ENCODE peak calls at places on chromosomes 12 and 14, in six cellular contexts. E, U, A, P, R and Z are unnamed samples.

GRCh38 chr14:75794615-75795038 is 133.6 kb downstream of the TTLL5 start:
- DNase-seq in E (peak), U (peak), A (no peak), P (peak), R (no peak), Z (no peak)

GRCh38 chr12:20007331-20007730 is 361.0 kb upstream of the PDE3A start:
- DNase-seq in E (no peak), U (no peak), A (no peak), P (peak), R (no peak), Z (no peak)

GRCh38 chr14:51488569-51489220 is 163.0 kb upstream of the FRMD6 start:
- DNase-seq in E (peak), U (no peak), A (no peak), P (no peak), R (no peak), Z (no peak)

GRCh38 chr12:120439646-120440247 is 1.8 kb downstream of the COX6A1 start:
- DNase-seq in E (peak), U (no peak), A (peak), P (no peak), R (peak), Z (peak)

GRCh38 chr14:71240154-71240553 is 332.9 kb downstream of the PCNX1 start:
- DNase-seq in E (no peak), U (no peak), A (no peak), P (no peak), R (no peak), Z (no peak)

GRCh38 chr14:43479751-43480150 is 1027.3 kb downstream of the FSCB start:
- DNase-seq in E (no peak), U (no peak), A (no peak), P (no peak), R (no peak), Z (no peak)

GRCh38 chr12:12901158-12901791 is 9.9 kb downstream of the GPRC5A start:
- DNase-seq in E (peak), U (no peak), A (no peak), P (peak), R (no peak), Z (no peak)

GRCh38 chr12:1332327-1332726 is 262.1 kb downstream of the FBXL14 start:
- DNase-seq in E (peak), U (no peak), A (no peak), P (no peak), R (no peak), Z (no peak)

DNA sequence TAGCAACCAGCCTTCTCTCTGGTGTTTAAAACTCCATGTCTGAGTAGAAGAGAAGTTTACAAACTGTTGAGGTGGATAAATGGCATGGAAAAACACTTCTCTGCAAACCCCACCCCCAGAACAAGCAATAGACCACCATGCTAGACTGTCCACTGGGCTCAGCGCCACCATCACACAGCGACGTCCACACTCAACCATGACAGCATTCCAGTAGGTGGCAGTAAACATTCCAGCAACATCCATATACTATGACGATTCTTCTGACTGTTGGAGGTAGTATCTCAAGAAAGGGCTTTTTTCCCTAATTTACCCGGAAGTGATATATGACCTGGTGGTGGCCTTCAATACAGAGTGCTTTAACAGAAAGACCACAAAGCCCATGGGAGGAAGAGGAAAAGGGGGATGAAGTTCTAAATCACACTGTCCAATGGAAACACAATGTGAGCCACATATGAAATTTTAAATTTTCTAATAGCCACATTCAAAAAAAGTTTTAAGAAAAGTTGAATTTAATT is 152.2 kb downstream of the SLC15A4 start:
- DNase-seq in E (no peak), U (no peak), A (no peak), P (no peak), R (no peak), Z (no peak)
- TF ChIP-seq CTCF in E (no peak), U (peak), A (no peak), P (no peak), R (no peak), Z (no peak)

GRCh38 chr12:16939871-16940306 is 333.9 kb upstream of the LMO3 start:
- DNase-seq in E (peak), U (peak), A (peak), P (no peak), R (peak), Z (peak)
- TF ChIP-seq CTCF in E (peak), U (peak), A (peak), P (peak), R (peak), Z (peak)

GRCh38 chr14:60734465-60735242 is at the start of gene MNAT1:
- DNase-seq in E (peak), U (peak), A (peak), P (peak), R (peak), Z (peak)
- TF ChIP-seq CTCF in E (no peak), U (no peak), A (no peak), P (peak), R (no peak), Z (no peak)

DNA sequence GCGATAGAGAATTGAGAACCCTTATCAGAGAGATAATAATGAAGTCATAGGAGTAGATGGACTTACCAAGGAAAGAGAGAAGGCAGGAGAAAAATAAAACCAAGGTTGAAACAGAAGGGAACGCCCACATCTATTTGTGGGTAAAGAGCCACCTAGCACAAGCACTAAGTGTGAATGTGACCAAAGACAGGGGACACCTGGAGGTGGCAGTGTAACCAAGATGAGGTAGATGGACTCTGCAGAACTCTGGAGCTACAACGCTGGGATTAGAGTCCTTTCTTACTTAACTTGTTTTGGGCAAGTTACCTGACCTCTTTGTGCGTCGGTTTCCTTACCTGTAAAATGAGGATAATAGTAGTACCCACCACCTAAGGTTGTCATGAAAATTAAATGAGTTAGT is 101.9 kb downstream of the SLC5A8 start:
- DNase-seq in E (no peak), U (no peak), A (no peak), P (no peak), R (no peak), Z (no peak)
- TF ChIP-seq CTCF in E (no peak), U (peak), A (no peak), P (no peak), R (no peak), Z (no peak)

GRCh38 chr14:69327507-69327906 is 67.5 kb downstream of the GALNT16 start:
- DNase-seq in E (no peak), U (no peak), A (no peak), P (no peak), R (peak), Z (no peak)

GRCh38 chr14:69325086-69325485 is 65.1 kb downstream of the GALNT16 start:
- DNase-seq in E (no peak), U (no peak), A (no peak), P (no peak), R (peak), Z (no peak)

GRCh38 chr14:69326611-69327010 is 66.7 kb downstream of the GALNT16 start:
- DNase-seq in E (no peak), U (no peak), A (no peak), P (no peak), R (peak), Z (no peak)

GRCh38 chr14:69324341-69324931 is 64.5 kb downstream of the GALNT16 start:
- DNase-seq in E (no peak), U (no peak), A (no peak), P (no peak), R (peak), Z (no peak)

DNA sequence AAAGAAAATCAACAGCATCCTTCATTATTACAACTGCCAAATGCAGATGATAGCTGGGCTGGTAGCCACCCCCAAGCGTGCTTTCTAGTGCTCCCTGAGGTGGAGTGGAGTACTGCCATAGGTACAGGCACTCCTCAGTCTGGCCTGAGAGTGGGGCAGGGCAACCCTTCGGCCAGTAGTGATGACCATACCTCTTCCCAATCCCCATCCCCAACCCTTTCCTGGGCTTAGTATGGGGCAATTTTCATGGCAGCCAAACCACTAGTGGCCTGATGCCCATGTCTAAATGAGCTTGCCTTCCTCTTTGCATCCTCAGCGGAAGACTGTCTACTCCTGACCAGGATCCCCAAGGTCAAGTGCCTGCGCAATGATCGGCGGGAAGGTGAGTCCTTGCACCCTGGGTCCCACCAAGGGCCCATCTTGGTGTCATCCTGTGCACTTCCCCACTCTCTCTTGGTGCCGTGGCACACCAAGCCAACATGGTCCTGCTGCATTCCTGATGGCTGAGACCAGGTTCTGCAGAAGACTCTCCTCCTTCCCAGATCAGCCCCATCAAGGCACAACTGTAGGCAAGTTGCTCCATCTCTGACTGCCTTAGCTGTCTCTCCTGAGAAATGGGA is 65.8 kb downstream of the GALNT16 start:
- DNase-seq in E (no peak), U (no peak), A (no peak), P (no peak), R (peak), Z (no peak)
- TF ChIP-seq CTCF in E (peak), U (no peak), A (no peak), P (no peak), R (no peak), Z (no peak)

GRCh38 chr14:91892918-91893527 is 25.7 kb upstream of the TC2N start:
- DNase-seq in E (no peak), U (no peak), A (peak), P (no peak), R (peak), Z (peak)
- TF ChIP-seq CTCF in E (peak), U (peak), A (peak), P (peak), R (peak), Z (peak)

GRCh38 chr14:100192250-100192671 is 32.8 kb upstream of the DEGS2 start:
- DNase-seq in E (no peak), U (no peak), A (no peak), P (no peak), R (no peak), Z (no peak)

GRCh38 chr14:100192672-100193416 is 33.4 kb upstream of the DEGS2 start:
- DNase-seq in E (peak), U (peak), A (peak), P (peak), R (peak), Z (peak)

GRCh38 chr14:100191584-100192249 is 32.3 kb upstream of the DEGS2 start:
- DNase-seq in E (no peak), U (no peak), A (no peak), P (no peak), R (no peak), Z (no peak)

GRCh38 chr14:100190126-100190525 is 30.7 kb upstream of the DEGS2 start:
- DNase-seq in E (peak), U (no peak), A (no peak), P (no peak), R (no peak), Z (no peak)

DNA sequence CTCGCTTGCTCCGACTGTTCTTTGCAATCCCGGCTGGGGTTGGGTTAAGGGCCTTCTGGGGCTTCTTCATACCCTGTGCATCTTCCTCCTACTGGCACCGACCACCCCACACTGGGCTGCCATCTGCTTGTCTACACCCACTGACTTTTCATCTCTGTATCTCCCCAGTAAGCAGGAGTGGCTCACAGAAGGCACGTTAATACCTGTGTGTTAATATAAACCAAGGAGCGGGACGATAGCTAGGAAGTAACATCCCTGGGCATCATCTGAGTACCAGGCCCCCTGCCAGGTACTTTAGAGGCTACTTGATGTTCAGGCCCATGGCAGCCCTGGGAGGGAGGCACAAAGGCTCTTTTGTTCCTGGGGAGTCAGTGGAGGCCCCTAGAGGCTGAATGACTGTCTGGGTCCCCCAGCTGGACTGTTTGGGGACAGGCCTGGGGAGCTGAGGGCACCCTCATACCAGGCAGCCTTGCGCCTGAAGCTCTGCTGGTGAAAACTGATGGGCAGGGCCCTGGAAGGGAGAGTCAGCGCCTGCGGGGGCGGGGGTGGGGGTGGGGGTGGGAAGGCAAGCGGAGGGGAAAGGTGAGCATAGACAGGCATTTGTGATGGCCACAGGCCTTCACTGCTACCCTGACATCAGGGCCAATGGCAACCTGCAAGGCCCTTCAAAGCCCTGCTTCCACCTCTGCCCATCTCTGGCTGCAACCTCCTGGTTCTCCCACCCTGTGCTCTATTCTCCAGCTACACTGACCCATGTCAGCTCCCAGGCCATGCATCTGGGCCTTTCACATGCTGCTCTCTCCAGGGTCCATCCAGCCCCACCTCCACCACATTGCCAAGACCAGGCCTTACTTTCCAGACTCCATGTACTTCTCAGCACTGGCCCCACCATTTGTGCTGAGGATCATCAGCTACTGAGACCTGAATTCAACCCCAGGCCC is 34.2 kb upstream of the DEGS2 start:
- DNase-seq in E (no peak), U (no peak), A (peak), P (no peak), R (no peak), Z (peak)
- TF ChIP-seq CTCF in E (no peak), U (no peak), A (no peak), P (no peak), R (no peak), Z (peak)

DNA sequence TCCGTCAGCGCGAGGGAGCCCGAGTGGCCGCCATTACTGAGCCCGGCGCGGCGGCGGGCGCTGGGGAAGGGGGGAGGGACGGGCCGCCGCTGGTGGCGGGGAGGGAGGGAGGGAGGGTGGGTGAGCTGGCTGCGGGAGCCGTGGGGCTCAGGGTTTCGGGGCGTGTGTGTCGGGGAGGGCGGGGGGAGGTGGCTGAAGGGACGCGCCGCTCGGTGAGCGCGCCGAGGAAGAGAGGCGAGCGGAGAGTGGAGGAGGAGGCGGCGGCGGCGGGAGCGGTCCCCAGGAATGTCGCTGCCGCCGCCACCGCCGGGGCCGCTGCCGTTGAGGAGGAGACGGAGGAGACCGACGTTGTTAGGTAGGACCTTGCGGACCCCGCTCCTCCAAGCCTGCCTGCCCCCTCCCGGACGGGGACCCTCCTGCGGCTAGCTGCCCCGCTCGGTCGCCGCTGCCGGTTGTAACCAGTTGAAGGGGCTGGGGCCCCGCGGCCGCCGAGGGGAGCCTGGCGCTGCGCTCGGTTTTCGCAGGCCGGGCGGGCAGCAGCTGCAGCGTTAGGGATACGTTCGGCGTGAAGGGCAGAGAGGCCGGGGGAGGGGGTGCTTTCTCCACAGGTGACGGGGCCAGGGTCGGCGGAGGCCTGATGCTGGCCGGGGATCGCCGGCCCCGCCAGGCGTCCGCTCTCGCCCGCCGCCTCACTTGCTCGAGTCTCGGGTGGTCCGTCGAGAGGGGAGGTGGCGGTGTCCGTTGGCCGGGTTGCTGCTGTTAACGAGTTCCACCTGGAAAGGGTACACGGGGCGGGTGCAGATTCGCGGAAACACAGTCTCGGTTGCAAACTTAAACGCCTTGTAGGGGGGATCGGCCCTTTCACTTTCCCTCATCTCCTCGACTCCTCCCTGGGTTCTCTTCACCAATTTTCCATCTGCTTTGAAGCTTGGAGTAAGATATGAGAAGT is at the start of gene ARHGAP5:
- DNase-seq in E (no peak), U (no peak), A (peak), P (no peak), R (peak), Z (peak)
- TF ChIP-seq CTCF in E (no peak), U (no peak), A (no peak), P (no peak), R (no peak), Z (no peak)